ENCODE peak calls at places on chromosomes 12 and 14, in nine cellular contexts. One of them, this sample, is unnamed.

GRCh38 chr14:73250317-73250713 is 13.0 kb downstream of the PAPLN start:
- DNase-seq in fibroblast of the conjunctiva: no peak
- DNase-seq in iris pigment epithelial cell: no peak
- DNase-seq in stimulated activated CD4-positive, alpha-beta T cell treated with anti-CD3 and anti-CD28 coated beads, Interleukin-1b, Interleukin-23, amount 100 ng/mL, for 24 hours: no peak
- DNase-seq in adrenal gland: no peak
- DNase-seq in bronchial epithelial cell: no peak
- DNase-seq in GM23248: no peak
- DNase-seq in foreskin fibroblast: no peak
- DNase-seq in ureter: no peak
- DNase-seq in this sample: no peak

GRCh38 chr14:89214221-89214965 is 202.6 kb downstream of the FOXN3 start:
- DNase-seq in fibroblast of the conjunctiva: no peak
- DNase-seq in iris pigment epithelial cell: no peak
- DNase-seq in stimulated activated CD4-positive, alpha-beta T cell treated with anti-CD3 and anti-CD28 coated beads, Interleukin-1b, Interleukin-23, amount 100 ng/mL, for 24 hours: no peak
- DNase-seq in adrenal gland: no peak
- DNase-seq in bronchial epithelial cell: peak; percentile 96
- DNase-seq in GM23248: no peak
- DNase-seq in foreskin fibroblast: no peak
- DNase-seq in ureter: peak; percentile 91
- DNase-seq in this sample: no peak

GRCh38 chr12:11763760-11764520 is 114.5 kb downstream of the ETV6 start:
- DNase-seq in fibroblast of the conjunctiva: no peak
- DNase-seq in iris pigment epithelial cell: peak; percentile 90
- DNase-seq in stimulated activated CD4-positive, alpha-beta T cell treated with anti-CD3 and anti-CD28 coated beads, Interleukin-1b, Interleukin-23, amount 100 ng/mL, for 24 hours: no peak
- DNase-seq in adrenal gland: no peak
- DNase-seq in bronchial epithelial cell: no peak
- DNase-seq in GM23248: peak; percentile 80
- DNase-seq in foreskin fibroblast: peak; percentile 65
- DNase-seq in ureter: no peak
- DNase-seq in this sample: no peak

GRCh38 chr14:57209561-57209960 is 59.1 kb downstream of the EXOC5 start:
- DNase-seq in fibroblast of the conjunctiva: no peak
- DNase-seq in iris pigment epithelial cell: peak; percentile 67
- DNase-seq in stimulated activated CD4-positive, alpha-beta T cell treated with anti-CD3 and anti-CD28 coated beads, Interleukin-1b, Interleukin-23, amount 100 ng/mL, for 24 hours: no peak
- DNase-seq in adrenal gland: no peak
- DNase-seq in bronchial epithelial cell: no peak
- DNase-seq in GM23248: peak; percentile 53
- DNase-seq in foreskin fibroblast: peak; percentile 8
- DNase-seq in ureter: no peak
- DNase-seq in this sample: no peak

GRCh38 chr12:5487971-5488955 is 56.4 kb downstream of the NTF3 start:
- DNase-seq in fibroblast of the conjunctiva: no peak
- DNase-seq in iris pigment epithelial cell: no peak
- DNase-seq in stimulated activated CD4-positive, alpha-beta T cell treated with anti-CD3 and anti-CD28 coated beads, Interleukin-1b, Interleukin-23, amount 100 ng/mL, for 24 hours: no peak
- DNase-seq in adrenal gland: no peak
- DNase-seq in bronchial epithelial cell: no peak
- DNase-seq in GM23248: peak; percentile 39
- DNase-seq in foreskin fibroblast: peak; percentile 47
- DNase-seq in ureter: no peak
- DNase-seq in this sample: no peak

GRCh38 chr12:62372134-62372533 is 94.5 kb upstream of the MON2 start:
- DNase-seq in fibroblast of the conjunctiva: no peak
- DNase-seq in iris pigment epithelial cell: no peak
- DNase-seq in stimulated activated CD4-positive, alpha-beta T cell treated with anti-CD3 and anti-CD28 coated beads, Interleukin-1b, Interleukin-23, amount 100 ng/mL, for 24 hours: no peak
- DNase-seq in adrenal gland: no peak
- DNase-seq in bronchial epithelial cell: no peak
- DNase-seq in GM23248: peak; percentile 6
- DNase-seq in foreskin fibroblast: no peak
- DNase-seq in ureter: no peak
- DNase-seq in this sample: no peak

GRCh38 chr12:53572134-53572758 is 53.9 kb downstream of the ATF7 start:
- DNase-seq in fibroblast of the conjunctiva: no peak
- DNase-seq in iris pigment epithelial cell: no peak
- DNase-seq in stimulated activated CD4-positive, alpha-beta T cell treated with anti-CD3 and anti-CD28 coated beads, Interleukin-1b, Interleukin-23, amount 100 ng/mL, for 24 hours: no peak
- DNase-seq in adrenal gland: no peak
- DNase-seq in bronchial epithelial cell: no peak
- DNase-seq in GM23248: no peak
- DNase-seq in foreskin fibroblast: no peak
- DNase-seq in ureter: no peak
- DNase-seq in this sample: no peak

GRCh38 chr12:110314308-110314707 is 33.3 kb downstream of the ATP2A2 start:
- DNase-seq in fibroblast of the conjunctiva: peak; percentile 20
- DNase-seq in iris pigment epithelial cell: peak; percentile 89
- DNase-seq in stimulated activated CD4-positive, alpha-beta T cell treated with anti-CD3 and anti-CD28 coated beads, Interleukin-1b, Interleukin-23, amount 100 ng/mL, for 24 hours: no peak
- DNase-seq in adrenal gland: no peak
- DNase-seq in bronchial epithelial cell: peak; percentile 72
- DNase-seq in GM23248: peak; percentile 84
- DNase-seq in foreskin fibroblast: peak; percentile 72
- DNase-seq in ureter: no peak
- DNase-seq in this sample: no peak

GRCh38 chr12:104454997-104455396 is 1.8 kb upstream of the CHST11 start:
- DNase-seq in fibroblast of the conjunctiva: no peak
- DNase-seq in iris pigment epithelial cell: peak; percentile 47
- DNase-seq in stimulated activated CD4-positive, alpha-beta T cell treated with anti-CD3 and anti-CD28 coated beads, Interleukin-1b, Interleukin-23, amount 100 ng/mL, for 24 hours: no peak
- DNase-seq in adrenal gland: no peak
- DNase-seq in bronchial epithelial cell: peak; percentile 98
- DNase-seq in GM23248: peak; percentile 83
- DNase-seq in foreskin fibroblast: peak; percentile 69
- DNase-seq in ureter: no peak
- DNase-seq in this sample: no peak

GRCh38 chr14:99644723-99645544 is at the start of gene HHIPL1:
- DNase-seq in fibroblast of the conjunctiva: no peak
- DNase-seq in iris pigment epithelial cell: peak; percentile 43
- DNase-seq in stimulated activated CD4-positive, alpha-beta T cell treated with anti-CD3 and anti-CD28 coated beads, Interleukin-1b, Interleukin-23, amount 100 ng/mL, for 24 hours: no peak
- DNase-seq in adrenal gland: no peak
- DNase-seq in bronchial epithelial cell: no peak
- DNase-seq in GM23248: peak; percentile 66
- DNase-seq in foreskin fibroblast: peak; percentile 23
- DNase-seq in ureter: no peak
- DNase-seq in this sample: no peak

GRCh38 chr12:94690199-94690695 is 39.9 kb upstream of the TMCC3 start:
- DNase-seq in fibroblast of the conjunctiva: peak; percentile 16
- DNase-seq in iris pigment epithelial cell: peak; percentile 56
- DNase-seq in stimulated activated CD4-positive, alpha-beta T cell treated with anti-CD3 and anti-CD28 coated beads, Interleukin-1b, Interleukin-23, amount 100 ng/mL, for 24 hours: no peak
- DNase-seq in adrenal gland: no peak
- DNase-seq in bronchial epithelial cell: no peak
- DNase-seq in GM23248: peak; percentile 51
- DNase-seq in foreskin fibroblast: no peak
- DNase-seq in ureter: no peak
- DNase-seq in this sample: no peak

GRCh38 chr12:104720346-104721064 is 237.6 kb downstream of the SLC41A2 start:
- DNase-seq in fibroblast of the conjunctiva: no peak
- DNase-seq in iris pigment epithelial cell: peak; percentile 65
- DNase-seq in stimulated activated CD4-positive, alpha-beta T cell treated with anti-CD3 and anti-CD28 coated beads, Interleukin-1b, Interleukin-23, amount 100 ng/mL, for 24 hours: peak; percentile 16
- DNase-seq in adrenal gland: no peak
- DNase-seq in bronchial epithelial cell: no peak
- DNase-seq in GM23248: peak; percentile 59
- DNase-seq in foreskin fibroblast: no peak
- DNase-seq in ureter: no peak
- DNase-seq in this sample: no peak

GRCh38 chr12:71503579-71504470 is 64.2 kb downstream of the LGR5 start:
- DNase-seq in fibroblast of the conjunctiva: no peak
- DNase-seq in iris pigment epithelial cell: no peak
- DNase-seq in stimulated activated CD4-positive, alpha-beta T cell treated with anti-CD3 and anti-CD28 coated beads, Interleukin-1b, Interleukin-23, amount 100 ng/mL, for 24 hours: no peak
- DNase-seq in adrenal gland: no peak
- DNase-seq in bronchial epithelial cell: no peak
- DNase-seq in GM23248: no peak
- DNase-seq in foreskin fibroblast: no peak
- DNase-seq in ureter: no peak
- DNase-seq in this sample: no peak

GRCh38 chr12:108633081-108633533 is 587 bp downstream of the SELPLG start:
- DNase-seq in fibroblast of the conjunctiva: no peak
- DNase-seq in iris pigment epithelial cell: no peak
- DNase-seq in stimulated activated CD4-positive, alpha-beta T cell treated with anti-CD3 and anti-CD28 coated beads, Interleukin-1b, Interleukin-23, amount 100 ng/mL, for 24 hours: no peak
- DNase-seq in adrenal gland: no peak
- DNase-seq in bronchial epithelial cell: no peak
- DNase-seq in GM23248: no peak
- DNase-seq in foreskin fibroblast: no peak
- DNase-seq in ureter: no peak
- DNase-seq in this sample: no peak

GRCh38 chr14:70713096-70713875 is 71.6 kb downstream of the TTC9 start:
- DNase-seq in fibroblast of the conjunctiva: no peak
- DNase-seq in iris pigment epithelial cell: no peak
- DNase-seq in stimulated activated CD4-positive, alpha-beta T cell treated with anti-CD3 and anti-CD28 coated beads, Interleukin-1b, Interleukin-23, amount 100 ng/mL, for 24 hours: no peak
- DNase-seq in adrenal gland: no peak
- DNase-seq in bronchial epithelial cell: no peak
- DNase-seq in GM23248: no peak
- DNase-seq in foreskin fibroblast: no peak
- DNase-seq in ureter: no peak
- DNase-seq in this sample: no peak

GRCh38 chr14:92586001-92586947 is 72.7 kb downstream of the RIN3 start:
- DNase-seq in fibroblast of the conjunctiva: peak; percentile 28
- DNase-seq in iris pigment epithelial cell: peak; percentile 97
- DNase-seq in stimulated activated CD4-positive, alpha-beta T cell treated with anti-CD3 and anti-CD28 coated beads, Interleukin-1b, Interleukin-23, amount 100 ng/mL, for 24 hours: no peak
- DNase-seq in adrenal gland: no peak
- DNase-seq in bronchial epithelial cell: no peak
- DNase-seq in GM23248: peak; percentile 93
- DNase-seq in foreskin fibroblast: peak; percentile 83
- DNase-seq in ureter: no peak
- DNase-seq in this sample: no peak

GRCh38 chr12:120136093-120136770 is 19.7 kb upstream of the RAB35 start:
- DNase-seq in fibroblast of the conjunctiva: no peak
- DNase-seq in iris pigment epithelial cell: no peak
- DNase-seq in stimulated activated CD4-positive, alpha-beta T cell treated with anti-CD3 and anti-CD28 coated beads, Interleukin-1b, Interleukin-23, amount 100 ng/mL, for 24 hours: no peak
- DNase-seq in adrenal gland: no peak
- DNase-seq in bronchial epithelial cell: no peak
- DNase-seq in GM23248: no peak
- DNase-seq in foreskin fibroblast: no peak
- DNase-seq in ureter: no peak
- DNase-seq in this sample: no peak

GRCh38 chr12:78792052-78792698 is 72.4 kb upstream of the SYT1 start:
- DNase-seq in fibroblast of the conjunctiva: no peak
- DNase-seq in iris pigment epithelial cell: no peak
- DNase-seq in stimulated activated CD4-positive, alpha-beta T cell treated with anti-CD3 and anti-CD28 coated beads, Interleukin-1b, Interleukin-23, amount 100 ng/mL, for 24 hours: no peak
- DNase-seq in adrenal gland: no peak
- DNase-seq in bronchial epithelial cell: no peak
- DNase-seq in GM23248: no peak
- DNase-seq in foreskin fibroblast: no peak
- DNase-seq in ureter: no peak
- DNase-seq in this sample: no peak

GRCh38 chr12:94074970-94075695 is 73.2 kb upstream of the PLXNC1 start:
- DNase-seq in fibroblast of the conjunctiva: peak; percentile 90
- DNase-seq in iris pigment epithelial cell: peak; percentile 96
- DNase-seq in stimulated activated CD4-positive, alpha-beta T cell treated with anti-CD3 and anti-CD28 coated beads, Interleukin-1b, Interleukin-23, amount 100 ng/mL, for 24 hours: no peak
- DNase-seq in adrenal gland: peak; percentile 67
- DNase-seq in bronchial epithelial cell: peak; percentile 80
- DNase-seq in GM23248: peak; percentile 97
- DNase-seq in foreskin fibroblast: peak; percentile 79
- DNase-seq in ureter: peak; percentile 74
- DNase-seq in this sample: no peak

GRCh38 chr14:21924479-21924878 is 250.9 kb upstream of the OR4E1 start:
- DNase-seq in fibroblast of the conjunctiva: no peak
- DNase-seq in iris pigment epithelial cell: no peak
- DNase-seq in stimulated activated CD4-positive, alpha-beta T cell treated with anti-CD3 and anti-CD28 coated beads, Interleukin-1b, Interleukin-23, amount 100 ng/mL, for 24 hours: no peak
- DNase-seq in adrenal gland: no peak
- DNase-seq in bronchial epithelial cell: no peak
- DNase-seq in GM23248: no peak
- DNase-seq in foreskin fibroblast: no peak
- DNase-seq in ureter: peak; percentile 43
- DNase-seq in this sample: no peak

GRCh38 chr14:64463873-64464272 is 1.4 kb upstream of the AKAP5 start:
- DNase-seq in fibroblast of the conjunctiva: no peak
- DNase-seq in iris pigment epithelial cell: no peak
- DNase-seq in stimulated activated CD4-positive, alpha-beta T cell treated with anti-CD3 and anti-CD28 coated beads, Interleukin-1b, Interleukin-23, amount 100 ng/mL, for 24 hours: no peak
- DNase-seq in adrenal gland: no peak
- DNase-seq in bronchial epithelial cell: no peak
- DNase-seq in GM23248: no peak
- DNase-seq in foreskin fibroblast: no peak
- DNase-seq in ureter: no peak
- DNase-seq in this sample: no peak

GRCh38 chr14:24353551-24354529 is 14.0 kb upstream of the RIPK3 start:
- DNase-seq in fibroblast of the conjunctiva: no peak
- DNase-seq in iris pigment epithelial cell: peak; percentile 77
- DNase-seq in stimulated activated CD4-positive, alpha-beta T cell treated with anti-CD3 and anti-CD28 coated beads, Interleukin-1b, Interleukin-23, amount 100 ng/mL, for 24 hours: no peak
- DNase-seq in adrenal gland: no peak
- DNase-seq in bronchial epithelial cell: peak; percentile 80
- DNase-seq in GM23248: peak; percentile 79
- DNase-seq in foreskin fibroblast: peak; percentile 35
- DNase-seq in ureter: no peak
- DNase-seq in this sample: no peak

GRCh38 chr12:62194616-62195015 is 65.6 kb upstream of the USP15 start:
- DNase-seq in fibroblast of the conjunctiva: no peak
- DNase-seq in iris pigment epithelial cell: peak; percentile 12
- DNase-seq in stimulated activated CD4-positive, alpha-beta T cell treated with anti-CD3 and anti-CD28 coated beads, Interleukin-1b, Interleukin-23, amount 100 ng/mL, for 24 hours: no peak
- DNase-seq in adrenal gland: no peak
- DNase-seq in bronchial epithelial cell: peak; percentile 90
- DNase-seq in GM23248: peak; percentile 60
- DNase-seq in foreskin fibroblast: no peak
- DNase-seq in ureter: no peak
- DNase-seq in this sample: no peak

GRCh38 chr12:32455607-32456063 is 56.3 kb downstream of the FGD4 start:
- DNase-seq in fibroblast of the conjunctiva: peak; percentile 68
- DNase-seq in iris pigment epithelial cell: peak; percentile 84
- DNase-seq in stimulated activated CD4-positive, alpha-beta T cell treated with anti-CD3 and anti-CD28 coated beads, Interleukin-1b, Interleukin-23, amount 100 ng/mL, for 24 hours: no peak
- DNase-seq in adrenal gland: peak; percentile 40
- DNase-seq in bronchial epithelial cell: peak; percentile 77
- DNase-seq in GM23248: peak; percentile 88
- DNase-seq in foreskin fibroblast: peak; percentile 48
- DNase-seq in ureter: no peak
- DNase-seq in this sample: no peak

GRCh38 chr12:108523365-108523764 is 8.3 kb downstream of the FICD start:
- DNase-seq in fibroblast of the conjunctiva: no peak
- DNase-seq in iris pigment epithelial cell: no peak
- DNase-seq in stimulated activated CD4-positive, alpha-beta T cell treated with anti-CD3 and anti-CD28 coated beads, Interleukin-1b, Interleukin-23, amount 100 ng/mL, for 24 hours: no peak
- DNase-seq in adrenal gland: no peak
- DNase-seq in bronchial epithelial cell: no peak
- DNase-seq in GM23248: no peak
- DNase-seq in foreskin fibroblast: no peak
- DNase-seq in ureter: no peak
- DNase-seq in this sample: no peak

GRCh38 chr12:7207866-7208612 is 18.6 kb downstream of the PEX5 start:
- DNase-seq in fibroblast of the conjunctiva: no peak
- DNase-seq in iris pigment epithelial cell: no peak
- DNase-seq in stimulated activated CD4-positive, alpha-beta T cell treated with anti-CD3 and anti-CD28 coated beads, Interleukin-1b, Interleukin-23, amount 100 ng/mL, for 24 hours: no peak
- DNase-seq in adrenal gland: no peak
- DNase-seq in bronchial epithelial cell: no peak
- DNase-seq in GM23248: no peak
- DNase-seq in foreskin fibroblast: no peak
- DNase-seq in ureter: no peak
- DNase-seq in this sample: no peak

GRCh38 chr12:58918475-58918874 is 1.8 kb downstream of the LRIG3 start:
- DNase-seq in fibroblast of the conjunctiva: no peak
- DNase-seq in iris pigment epithelial cell: no peak
- DNase-seq in stimulated activated CD4-positive, alpha-beta T cell treated with anti-CD3 and anti-CD28 coated beads, Interleukin-1b, Interleukin-23, amount 100 ng/mL, for 24 hours: no peak
- DNase-seq in adrenal gland: no peak
- DNase-seq in bronchial epithelial cell: peak; percentile 49
- DNase-seq in GM23248: peak; percentile 23
- DNase-seq in foreskin fibroblast: no peak
- DNase-seq in ureter: no peak
- DNase-seq in this sample: no peak

GRCh38 chr14:76724827-76725550 is 36.3 kb upstream of the VASH1 start:
- DNase-seq in fibroblast of the conjunctiva: no peak
- DNase-seq in iris pigment epithelial cell: no peak
- DNase-seq in stimulated activated CD4-positive, alpha-beta T cell treated with anti-CD3 and anti-CD28 coated beads, Interleukin-1b, Interleukin-23, amount 100 ng/mL, for 24 hours: no peak
- DNase-seq in adrenal gland: no peak
- DNase-seq in bronchial epithelial cell: no peak
- DNase-seq in GM23248: no peak
- DNase-seq in foreskin fibroblast: no peak
- DNase-seq in ureter: no peak
- DNase-seq in this sample: no peak

GRCh38 chr12:81692008-81692407 is 67.1 kb downstream of the PPFIA2 start:
- DNase-seq in fibroblast of the conjunctiva: no peak
- DNase-seq in iris pigment epithelial cell: no peak
- DNase-seq in stimulated activated CD4-positive, alpha-beta T cell treated with anti-CD3 and anti-CD28 coated beads, Interleukin-1b, Interleukin-23, amount 100 ng/mL, for 24 hours: no peak
- DNase-seq in adrenal gland: no peak
- DNase-seq in bronchial epithelial cell: peak; percentile 66
- DNase-seq in GM23248: no peak
- DNase-seq in foreskin fibroblast: no peak
- DNase-seq in ureter: no peak
- DNase-seq in this sample: no peak

GRCh38 chr12:49538740-49539403 is at the start of gene KCNH3:
- DNase-seq in fibroblast of the conjunctiva: peak; percentile 41
- DNase-seq in iris pigment epithelial cell: peak; percentile 55
- DNase-seq in stimulated activated CD4-positive, alpha-beta T cell treated with anti-CD3 and anti-CD28 coated beads, Interleukin-1b, Interleukin-23, amount 100 ng/mL, for 24 hours: peak; percentile 46
- DNase-seq in adrenal gland: peak; percentile 86
- DNase-seq in bronchial epithelial cell: peak; percentile 34
- DNase-seq in GM23248: peak; percentile 82
- DNase-seq in foreskin fibroblast: peak; percentile 50
- DNase-seq in ureter: peak; percentile 83
- DNase-seq in this sample: no peak

GRCh38 chr12:104479141-104479662 is 22.5 kb downstream of the CHST11 start:
- DNase-seq in fibroblast of the conjunctiva: no peak
- DNase-seq in iris pigment epithelial cell: no peak
- DNase-seq in stimulated activated CD4-positive, alpha-beta T cell treated with anti-CD3 and anti-CD28 coated beads, Interleukin-1b, Interleukin-23, amount 100 ng/mL, for 24 hours: no peak
- DNase-seq in adrenal gland: no peak
- DNase-seq in bronchial epithelial cell: no peak
- DNase-seq in GM23248: no peak
- DNase-seq in foreskin fibroblast: no peak
- DNase-seq in ureter: no peak
- DNase-seq in this sample: no peak

This sample was measured in type B pancreatic cell.